ENCODE peak calls at places on chromosomes 4 and X, in ten cellular contexts. A is lower leg skin; Y is left colon; B is thoracic aorta; O is osteocyte; P is HT-29; M is naive thymus-derived CD8-positive, alpha-beta T cell; Q is HEK293T; S is GM12892; E is HS-5. I is an unnamed sample.

GRCh38 chrX:25049347-25049746 is 33.6 kb upstream of the ARX start:
- DNase-seq in O (no peak), Q (no peak), Y (no peak), M (no peak), E (no peak), P (peak), A (no peak), S (no peak), B (no peak), I (no peak)

GRCh38 chrX:45758738-45759397 is 558.2 kb upstream of the DIPK2B start:
- DNase-seq in B (no peak), Q (no peak), E (no peak), S (no peak), M (no peak), Y (no peak), P (no peak), O (no peak), A (no peak), I (no peak)

GRCh38 chrX:25020391-25021131 is 4.8 kb upstream of the ARX start:
- DNase-seq in M (peak), O (no peak), P (no peak), Y (no peak), E (no peak), S (no peak), B (no peak), A (no peak), Q (peak), I (no peak)

GRCh38 chr4:183333983-183334382 is 11.8 kb upstream of the CLDN24 start:
- DNase-seq in E (no peak), Q (no peak), M (no peak), P (peak), A (no peak), Y (no peak), S (no peak), B (no peak), O (peak), I (no peak)

GRCh38 chr4:79227896-79228295 is 98.0 kb downstream of the NAA11 start:
- DNase-seq in S (no peak), A (no peak), M (no peak), E (no peak), B (no peak), P (no peak), Y (no peak), O (no peak), Q (no peak), I (no peak)

GRCh38 chr4:147360301-147360700 is 120.6 kb upstream of the EDNRA start:
- DNase-seq in P (no peak), E (no peak), Q (no peak), M (no peak), B (no peak), A (no peak), O (no peak), Y (no peak), S (no peak), I (no peak)

GRCh38 chrX:39945709-39946108 is 152.0 kb downstream of the BCOR start:
- DNase-seq in O (no peak), Q (no peak), A (no peak), S (no peak), P (no peak), B (no peak), Y (no peak), M (no peak), E (no peak), I (no peak)

GRCh38 chr4:176841730-176842129 is 49.0 kb upstream of the VEGFC start:
- DNase-seq in O (no peak), B (no peak), M (no peak), Q (no peak), A (no peak), S (no peak), E (peak), P (no peak), Y (no peak), I (no peak)

GRCh38 chr4:6308890-6309643 is 39.4 kb downstream of the WFS1 start:
- DNase-seq in E (no peak), P (no peak), O (no peak), A (no peak), Q (no peak), M (peak), B (no peak), Y (no peak), S (no peak), I (no peak)

GRCh38 chrX:104018126-104018525 is 4.6 kb upstream of the H2BW1 start:
- DNase-seq in E (no peak), B (no peak), S (no peak), O (no peak), Q (no peak), M (no peak), P (no peak), Y (no peak), A (no peak), I (no peak)

GRCh38 chr4:7070729-7071511 is 3.1 kb upstream of the GRPEL1 start:
- DNase-seq in P (peak), A (peak), B (peak), M (peak), Q (peak), E (no peak), Y (peak), O (peak), S (peak), I (peak)

GRCh38 chr4:27666943-27667342 is 806.3 kb downstream of the STIM2 start:
- DNase-seq in B (no peak), E (no peak), M (no peak), Y (no peak), P (peak), A (no peak), Q (peak), O (no peak), S (no peak), I (no peak)

GRCh38 chr4:186651181-186651603 is 72.5 kb downstream of the FAT1 start:
- DNase-seq in Q (peak), B (no peak), P (no peak), O (no peak), E (no peak), S (no peak), Y (no peak), M (no peak), A (no peak), I (no peak)

GRCh38 chr4:165738571-165738970 is 134.5 kb upstream of the TLL1 start:
- DNase-seq in M (no peak), Q (no peak), P (no peak), B (no peak), O (no peak), S (no peak), Y (no peak), E (no peak), A (no peak), I (no peak)

GRCh38 chrX:152876931-152877840 is 20.7 kb upstream of the ZNF185 start:
- DNase-seq in Y (no peak), Q (no peak), S (no peak), E (no peak), P (no peak), O (no peak), B (no peak), M (no peak), A (no peak), I (no peak)

GRCh38 chrX:119497185-119497584 is 28.9 kb downstream of the SLC25A5 start:
- DNase-seq in P (no peak), Y (no peak), M (no peak), Q (no peak), E (no peak), O (no peak), S (no peak), B (no peak), A (no peak), I (no peak)

GRCh38 chr4:187171731-187172339 is 448.2 kb upstream of the FAT1 start:
- DNase-seq in S (no peak), A (no peak), E (peak), Q (no peak), B (no peak), P (no peak), M (no peak), Y (no peak), O (no peak), I (no peak)

GRCh38 chr4:125838924-125839323 is 524.2 kb downstream of the FAT4 start:
- DNase-seq in M (no peak), Q (no peak), P (no peak), Y (no peak), B (no peak), S (no peak), E (no peak), O (no peak), A (no peak), I (no peak)

GRCh38 chrX:136204571-136204970 is 46.6 kb downstream of the MAP7D3 start:
- DNase-seq in O (no peak), S (no peak), Q (no peak), M (no peak), B (peak), A (peak), E (no peak), Y (peak), P (peak), I (no peak)

GRCh38 chrX:52598886-52599285 is 55.8 kb downstream of the SSX7 start:
- DNase-seq in Q (no peak), S (no peak), Y (no peak), O (no peak), B (no peak), P (no peak), M (no peak), A (no peak), E (no peak), I (no peak)

GRCh38 chrX:19888419-19888879 is 1.0 kb upstream of the SH3KBP1 start:
- DNase-seq in B (no peak), S (no peak), E (no peak), O (no peak), M (peak), P (peak), Y (no peak), A (peak), Q (peak), I (no peak)

GRCh38 chr4:71209161-71209560 is 129.7 kb upstream of the SLC4A4 start:
- DNase-seq in A (no peak), S (no peak), Q (no peak), O (no peak), P (no peak), B (no peak), Y (no peak), E (no peak), M (no peak), I (no peak)

GRCh38 chr4:41066049-41066448 is 148.3 kb downstream of the APBB2 start:
- DNase-seq in S (no peak), Q (no peak), O (no peak), B (no peak), Y (no peak), E (no peak), P (no peak), M (no peak), A (no peak), I (no peak)

I was measured in cardiac septum.